ENCODE peak calls at places on chromosomes 2 and 18, in eight cellular contexts. Q is gastrocnemius medialis; V is ascending aorta; C is CD8-positive, alpha-beta memory T cell; N is aorta; L is body of pancreas; F is A549; W is psoas muscle. I is an unnamed sample. For H3K4me1, the result is how much of the 10 kb centered on the place peaks cover.

GRCh38 chr2:200728630-200729029 is 83.1 kb upstream of the BZW1 start:
- DNase-seq in V (no peak), F (peak), W (no peak), L (no peak), Q (no peak), C (no peak), N (no peak), I (no peak)

GRCh38 chr18:22335644-22336275 is 82.0 kb downstream of the CTAGE1 start:
- DNase-seq in F (no peak), V (no peak), C (no peak), L (no peak), W (no peak), Q (no peak), N (no peak), I (peak)

GRCh38 chr18:77622009-77622692 is 372.5 kb downstream of the GALR1 start:
- DNase-seq in L (no peak), F (no peak), C (peak), W (no peak), N (no peak), V (no peak), Q (no peak), I (no peak)

GRCh38 chr2:64090264-64090663 is 54.0 kb downstream of the PELI1 start:
- DNase-seq in N (no peak), F (no peak), V (no peak), Q (no peak), C (no peak), W (no peak), L (no peak), I (no peak)

GRCh38 chr2:30717081-30717650 is 90.1 kb downstream of the CAPN13 start:
- DNase-seq in N (no peak), L (no peak), W (no peak), V (no peak), F (no peak), Q (no peak), C (no peak), I (no peak)

GRCh38 chr2:19675856-19676460 is 225.8 kb downstream of the TTC32 start:
- DNase-seq in L (no peak), C (no peak), F (no peak), N (no peak), W (no peak), Q (no peak), V (no peak), I (no peak)

GRCh38 chr18:8706981-8707940 is 1.9 kb downstream of the MTCL1 start:
- DNase-seq in Q (no peak), F (peak), W (peak), V (peak), C (no peak), L (peak), N (peak), I (peak)

GRCh38 chr2:221791840-221792239 is 219.7 kb upstream of the EPHA4 start:
- DNase-seq in F (no peak), Q (no peak), C (no peak), V (no peak), L (no peak), W (no peak), N (no peak), I (no peak)

GRCh38 chr2:241232736-241233575 is 44.5 kb downstream of the ANO7 start:
- DNase-seq in W (no peak), V (no peak), L (no peak), N (no peak), Q (no peak), C (no peak), F (no peak), I (peak)

GRCh38 chr18:32326450-32327309 is 136.8 kb downstream of the MEP1B start:
- DNase-seq in W (no peak), L (no peak), Q (no peak), F (no peak), C (no peak), V (no peak), N (no peak), I (no peak)

GRCh38 chr2:233114421-233114861 is 54.3 kb downstream of the INPP5D start:
- DNase-seq in L (no peak), F (no peak), Q (no peak), V (peak), N (peak), C (no peak), W (no peak), I (no peak)
- H3K4me1 ChIP-seq in L (under half), F (under half), Q (under half), V (under half), N (under half), C (under half), W (under half), I (under half)

GRCh38 chr2:217973008-217973787 is 29.6 kb downstream of the TNS1 start:
- DNase-seq in Q (no peak), N (peak), C (no peak), L (peak), F (no peak), W (no peak), V (peak), I (no peak)
- H3K4me1 ChIP-seq in Q (under half), N (under half), C (under half), L (under half), F (under half), W (under half), V (under half), I (under half)

GRCh38 chr2:173931751-173932150 is 33.4 kb downstream of the SP3 start:
- DNase-seq in C (no peak), N (no peak), L (no peak), W (no peak), Q (no peak), F (no peak), V (no peak), I (no peak)
- H3K4me1 ChIP-seq in C (under half), N (under half), L (under half), W (under half), Q (under half), F (under half), V (under half), I (under half)

GRCh38 chr2:37771600-37772088 is 100.2 kb upstream of the CDC42EP3 start:
- DNase-seq in C (no peak), W (no peak), L (no peak), N (no peak), Q (no peak), F (no peak), V (no peak), I (no peak)

GRCh38 chr2:37766087-37766486 is 94.6 kb upstream of the CDC42EP3 start:
- DNase-seq in C (no peak), L (no peak), V (no peak), Q (no peak), N (no peak), W (no peak), F (peak), I (no peak)

GRCh38 chr2:37767051-37767450 is 95.6 kb upstream of the CDC42EP3 start:
- DNase-seq in C (no peak), F (no peak), V (no peak), L (no peak), N (no peak), Q (no peak), W (no peak), I (no peak)

GRCh38 chr2:37770797-37771196 is 99.4 kb upstream of the CDC42EP3 start:
- DNase-seq in F (no peak), N (no peak), V (no peak), C (no peak), L (no peak), Q (no peak), W (no peak), I (no peak)

DNA sequence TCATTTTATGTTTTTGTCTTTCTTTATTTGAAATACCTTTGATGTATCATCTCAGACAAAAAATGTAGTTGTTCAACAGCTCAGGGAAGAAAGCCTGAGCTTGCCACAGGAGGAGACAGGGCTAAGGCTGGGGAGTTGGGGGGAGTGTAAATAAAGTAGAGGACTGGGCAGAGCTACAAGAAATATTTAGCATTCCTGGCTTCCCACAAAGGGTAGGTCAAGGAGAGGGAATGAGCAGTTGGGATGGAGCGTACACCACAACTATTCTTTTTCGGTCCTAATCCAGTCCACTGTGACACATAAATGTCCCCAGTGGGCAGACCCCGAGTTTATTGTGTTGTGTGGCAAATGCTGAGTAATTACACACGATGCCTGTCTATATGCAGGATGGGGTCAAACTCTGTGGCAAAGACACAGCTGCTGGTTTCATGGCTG is 97.1 kb upstream of the CDC42EP3 start:
- DNase-seq in V (peak), W (peak), N (no peak), C (no peak), F (peak), Q (no peak), L (no peak), I (no peak)
- H3K4me1 ChIP-seq in V (under half), W (under half), N (under half), C (under half), F (half or more), Q (under half), L (under half), I (under half)

DNA sequence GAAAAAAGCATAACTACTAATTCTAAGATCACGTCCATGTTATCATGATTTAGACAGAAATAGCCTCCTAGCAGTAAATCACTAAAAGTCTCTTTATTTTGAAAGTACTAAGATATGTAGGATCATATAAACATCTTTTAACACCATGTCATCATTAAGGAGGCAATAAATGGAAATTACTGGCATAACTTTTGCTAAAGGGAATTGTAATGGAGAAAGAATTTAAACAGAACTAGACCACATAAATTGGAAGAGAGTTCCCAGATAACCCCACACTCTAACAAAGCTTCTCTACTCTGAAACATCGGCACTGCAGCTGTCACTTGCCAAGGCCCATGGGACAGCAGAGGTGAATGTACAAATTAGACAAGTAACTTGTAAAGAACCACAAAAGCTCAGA is 29.5 kb downstream of the STK39 start:
- DNase-seq in V (no peak), L (no peak), C (no peak), F (no peak), Q (no peak), W (no peak), N (no peak), I (no peak)
- H3K4me1 ChIP-seq in V (under half), L (under half), C (under half), F (under half), Q (under half), W (under half), N (under half), I (under half)

I was measured in mucosa of descending colon.